ENCODE peak calls at places on chromosomes 3 and 15, in eight cellular contexts. R is substantia nigra; P is CD4-positive, CD25-positive, alpha-beta regulatory T cell; F is fibroblast of mammary gland; O is iris pigment epithelial cell; V is endodermal cell; C is heart left ventricle; X is GM03348. W is an unnamed sample.

GRCh38 chr3:37770938-37771918 is 90.5 kb upstream of the CTDSPL start:
- DNase-seq in R (no peak), X (no peak), V (no peak), O (peak), F (no peak), C (peak), P (no peak), W (no peak)

GRCh38 chr15:71301958-71302621 is 186.8 kb downstream of the THSD4 start:
- DNase-seq in V (no peak), C (no peak), R (no peak), P (no peak), O (no peak), X (peak), F (peak), W (peak)

GRCh38 chr3:38645076-38645475 is 4.4 kb downstream of the SCN5A start:
- DNase-seq in F (no peak), X (no peak), C (no peak), P (no peak), O (no peak), V (peak), R (no peak), W (no peak)

GRCh38 chr3:193499152-193499551 is 55.5 kb downstream of the ATP13A4 start:
- DNase-seq in F (no peak), O (no peak), C (no peak), V (no peak), X (no peak), R (no peak), P (no peak), W (no peak)

GRCh38 chr3:187257471-187257870 is 34.1 kb downstream of the MASP1 start:
- DNase-seq in P (no peak), F (no peak), O (no peak), R (no peak), V (no peak), C (no peak), X (no peak), W (no peak)

GRCh38 chr3:127211118-127212060 is 18.5 kb downstream of the PRR23E start:
- DNase-seq in V (no peak), O (no peak), P (no peak), X (peak), R (no peak), F (no peak), C (no peak), W (no peak)

GRCh38 chr3:160098261-160098908 is 109.8 kb downstream of the IL12A start:
- DNase-seq in F (peak), X (peak), V (no peak), R (no peak), O (no peak), C (no peak), P (peak), W (no peak)

GRCh38 chr3:72099331-72100061 is 314.5 kb upstream of the PROK2 start:
- DNase-seq in O (no peak), X (no peak), R (no peak), V (peak), C (no peak), P (peak), F (no peak), W (no peak)

GRCh38 chr3:45486136-45486535 is 97.8 kb downstream of the LARS2 start:
- DNase-seq in C (no peak), F (peak), P (no peak), V (no peak), R (no peak), X (no peak), O (peak), W (peak)

GRCh38 chr3:70982700-70983140 is 600.8 kb downstream of the FOXP1 start:
- DNase-seq in F (peak), P (peak), C (peak), X (peak), O (peak), R (peak), V (peak), W (peak)

GRCh38 chr3:86973440-86973839 is 17.5 kb downstream of the VGLL3 start:
- DNase-seq in V (no peak), O (peak), F (peak), X (peak), C (no peak), P (no peak), R (no peak), W (peak)

GRCh38 chr15:45829336-45830153 is 194.7 kb downstream of the SQOR start:
- DNase-seq in O (no peak), X (no peak), F (no peak), P (no peak), V (peak), C (no peak), R (no peak), W (no peak)

GRCh38 chr15:69469467-69470191 is 17.0 kb downstream of the RPLP1 start:
- DNase-seq in F (no peak), V (peak), P (no peak), R (no peak), O (peak), C (no peak), X (peak), W (peak)

GRCh38 chr15:67796196-67796699 is 29.1 kb upstream of the SKOR1 start:
- DNase-seq in R (no peak), V (no peak), X (no peak), P (no peak), F (no peak), O (no peak), C (no peak), W (no peak)

GRCh38 chr3:184005981-184006507 is 11.6 kb downstream of the ABCC5 start:
- DNase-seq in O (peak), C (peak), X (no peak), F (peak), R (no peak), P (peak), V (peak), W (no peak)

GRCh38 chr3:196757876-196758739 is 18.5 kb downstream of the PAK2 start:
- DNase-seq in R (no peak), P (no peak), O (peak), C (no peak), V (no peak), F (peak), X (no peak), W (peak)

GRCh38 chr3:194124221-194124620 is 11.7 kb upstream of the HES1 start:
- DNase-seq in R (no peak), V (no peak), P (no peak), F (no peak), O (no peak), X (no peak), C (no peak), W (no peak)

GRCh38 chr3:42090973-42091731 is at the start of gene TRAK1:
- DNase-seq in P (no peak), C (peak), V (no peak), X (peak), R (peak), F (peak), O (peak), W (peak)

GRCh38 chr3:85148056-85148455 is 189.3 kb downstream of the CADM2 start:
- DNase-seq in F (no peak), R (no peak), O (no peak), P (no peak), V (no peak), X (no peak), C (no peak), W (no peak)

GRCh38 chr15:88375234-88375926 is 91.8 kb downstream of the MRPL46 start:
- DNase-seq in X (peak), V (peak), F (peak), O (peak), P (no peak), R (no peak), C (no peak), W (peak)

GRCh38 chr3:107525101-107525953 is 2.6 kb downstream of the BBX start:
- DNase-seq in C (peak), P (peak), R (peak), F (peak), O (peak), X (peak), V (peak), W (peak)

GRCh38 chr3:78974181-78974770 is 793.5 kb downstream of the ROBO1 start:
- DNase-seq in V (no peak), F (peak), X (peak), P (no peak), C (no peak), O (peak), R (no peak), W (peak)

GRCh38 chr3:62587169-62587568 is 213.8 kb upstream of the FEZF2 start:
- DNase-seq in F (peak), X (no peak), P (no peak), C (no peak), O (peak), V (no peak), R (no peak), W (no peak)

GRCh38 chr3:4531478-4532025 is 38.4 kb downstream of the ITPR1 start:
- DNase-seq in P (no peak), F (peak), X (no peak), R (no peak), O (peak), V (peak), C (peak), W (no peak)

GRCh38 chr3:144810150-144810549 is 838.5 kb downstream of the DIPK2A start:
- DNase-seq in V (no peak), X (no peak), C (no peak), P (no peak), R (no peak), O (no peak), F (no peak), W (no peak)

GRCh38 chr3:153289334-153289808 is 127.3 kb downstream of the RAP2B start:
- DNase-seq in V (no peak), X (peak), C (no peak), R (no peak), O (peak), P (no peak), F (peak), W (peak)

GRCh38 chr3:127593187-127593586 is 2.7 kb upstream of the TPRA1 start:
- DNase-seq in P (no peak), V (no peak), F (no peak), O (no peak), C (no peak), X (no peak), R (no peak), W (no peak)

GRCh38 chr3:21273256-21273999 is 477.6 kb downstream of the ZNF385D start:
- DNase-seq in O (peak), C (no peak), F (peak), X (peak), V (no peak), R (no peak), P (no peak), W (peak)

GRCh38 chr15:101264011-101264410 is 12.2 kb upstream of the CHSY1 start:
- DNase-seq in O (peak), V (no peak), C (no peak), F (no peak), P (no peak), R (no peak), X (no peak), W (no peak)

GRCh38 chr3:126156468-126156867 is 23.9 kb downstream of the ALDH1L1 start:
- DNase-seq in P (no peak), V (no peak), R (no peak), C (no peak), O (no peak), X (peak), F (peak), W (peak)

GRCh38 chr15:71598741-71599140 is 211.6 kb upstream of the NR2E3 start:
- DNase-seq in C (no peak), P (no peak), F (no peak), O (no peak), V (no peak), X (no peak), R (no peak), W (no peak)

GRCh38 chr3:177299250-177299649 is 102.0 kb upstream of the TBL1XR1 start:
- DNase-seq in C (no peak), P (no peak), X (no peak), R (no peak), V (no peak), O (no peak), F (no peak), W (no peak)

GRCh38 chr3:4561661-4562060 is 68.5 kb downstream of the ITPR1 start:
- DNase-seq in P (no peak), F (no peak), O (peak), C (no peak), V (no peak), X (no peak), R (no peak), W (no peak)

GRCh38 chr3:151999936-152000335 is 126.5 kb downstream of the SUCNR1 start:
- DNase-seq in X (peak), V (no peak), O (no peak), C (no peak), R (no peak), P (no peak), F (no peak), W (no peak)

GRCh38 chr3:13060341-13060910 is 12.8 kb downstream of the IQSEC1 start:
- DNase-seq in P (no peak), V (no peak), C (no peak), F (no peak), R (no peak), O (no peak), X (no peak), W (peak)

GRCh38 chr15:67915374-67916050 is 75.7 kb upstream of the RNU6-1 start:
- DNase-seq in O (no peak), R (peak), P (no peak), X (no peak), C (peak), V (peak), F (no peak), W (no peak)

GRCh38 chr3:168820748-168821445 is 725.2 kb upstream of the GOLIM4 start:
- DNase-seq in R (no peak), C (no peak), V (no peak), F (no peak), X (no peak), P (no peak), O (no peak), W (no peak)